ENCODE peak calls at places on chromosomes 12 and 14, in nine cellular contexts. One of them, this sample, is unnamed.

GRCh38 chr14:58705066-58705465 is 67.3 kb downstream of the DACT1 start:
- DNase-seq in effector memory CD4-positive, alpha-beta T cell: no peak
- DNase-seq in naive thymus-derived CD4-positive, alpha-beta T cell: no peak
- DNase-seq in GM23338: no peak
- DNase-seq in left ventricle myocardium inferior: peak; percentile 47
- DNase-seq in substantia nigra: no peak
- DNase-seq in IMR-90: no peak
- DNase-seq in SK-N-SH: peak; percentile 21
- DNase-seq in left lung: no peak
- DNase-seq in this sample: no peak

GRCh38 chr12:115404761-115405470 is 720.9 kb upstream of the TBX3 start:
- DNase-seq in effector memory CD4-positive, alpha-beta T cell: no peak
- DNase-seq in naive thymus-derived CD4-positive, alpha-beta T cell: no peak
- DNase-seq in GM23338: no peak
- DNase-seq in left ventricle myocardium inferior: no peak
- DNase-seq in substantia nigra: no peak
- DNase-seq in IMR-90: peak; percentile 92
- DNase-seq in SK-N-SH: no peak
- DNase-seq in left lung: no peak
- DNase-seq in this sample: no peak

GRCh38 chr12:62817556-62818271 is 117.2 kb downstream of the PPM1H start:
- DNase-seq in effector memory CD4-positive, alpha-beta T cell: no peak
- DNase-seq in naive thymus-derived CD4-positive, alpha-beta T cell: no peak
- DNase-seq in GM23338: no peak
- DNase-seq in left ventricle myocardium inferior: no peak
- DNase-seq in substantia nigra: no peak
- DNase-seq in IMR-90: peak; percentile 61
- DNase-seq in SK-N-SH: no peak
- DNase-seq in left lung: no peak
- DNase-seq in this sample: no peak

GRCh38 chr12:4274960-4275868 is 1.7 kb downstream of the CCND2 start:
- DNase-seq in effector memory CD4-positive, alpha-beta T cell: no peak
- DNase-seq in naive thymus-derived CD4-positive, alpha-beta T cell: peak; percentile 36
- DNase-seq in GM23338: peak; percentile 73
- DNase-seq in left ventricle myocardium inferior: no peak
- DNase-seq in substantia nigra: no peak
- DNase-seq in IMR-90: peak; percentile 13
- DNase-seq in SK-N-SH: no peak
- DNase-seq in left lung: no peak
- DNase-seq in this sample: peak; percentile 52

GRCh38 chr12:89840162-89840922 is 131.7 kb upstream of the ATP2B1 start:
- DNase-seq in effector memory CD4-positive, alpha-beta T cell: no peak
- DNase-seq in naive thymus-derived CD4-positive, alpha-beta T cell: no peak
- DNase-seq in GM23338: no peak
- DNase-seq in left ventricle myocardium inferior: no peak
- DNase-seq in substantia nigra: no peak
- DNase-seq in IMR-90: peak; percentile 51
- DNase-seq in SK-N-SH: no peak
- DNase-seq in left lung: no peak
- DNase-seq in this sample: no peak

GRCh38 chr12:124565071-124565491 is 2.3 kb downstream of the NCOR2 start:
- DNase-seq in effector memory CD4-positive, alpha-beta T cell: no peak
- DNase-seq in naive thymus-derived CD4-positive, alpha-beta T cell: no peak
- DNase-seq in GM23338: no peak
- DNase-seq in left ventricle myocardium inferior: no peak
- DNase-seq in substantia nigra: no peak
- DNase-seq in IMR-90: no peak
- DNase-seq in SK-N-SH: peak; percentile 53
- DNase-seq in left lung: no peak
- DNase-seq in this sample: peak; percentile 67

GRCh38 chr12:110010853-110011835 is 11.9 kb downstream of the ANKRD13A start:
- DNase-seq in effector memory CD4-positive, alpha-beta T cell: no peak
- DNase-seq in naive thymus-derived CD4-positive, alpha-beta T cell: no peak
- DNase-seq in GM23338: no peak
- DNase-seq in left ventricle myocardium inferior: no peak
- DNase-seq in substantia nigra: no peak
- DNase-seq in IMR-90: no peak
- DNase-seq in SK-N-SH: no peak
- DNase-seq in left lung: no peak
- DNase-seq in this sample: peak; percentile 45

GRCh38 chr14:54776361-54777001 is 126.1 kb downstream of the GCH1 start:
- DNase-seq in effector memory CD4-positive, alpha-beta T cell: no peak
- DNase-seq in naive thymus-derived CD4-positive, alpha-beta T cell: peak; percentile 26
- DNase-seq in GM23338: no peak
- DNase-seq in left ventricle myocardium inferior: peak; percentile 70
- DNase-seq in substantia nigra: no peak
- DNase-seq in IMR-90: peak; percentile 79
- DNase-seq in SK-N-SH: peak; percentile 33
- DNase-seq in left lung: peak; percentile 61
- DNase-seq in this sample: no peak

GRCh38 chr12:102399653-102400052 is 80.7 kb downstream of the IGF1 start:
- DNase-seq in effector memory CD4-positive, alpha-beta T cell: no peak
- DNase-seq in naive thymus-derived CD4-positive, alpha-beta T cell: no peak
- DNase-seq in GM23338: no peak
- DNase-seq in left ventricle myocardium inferior: no peak
- DNase-seq in substantia nigra: no peak
- DNase-seq in IMR-90: no peak
- DNase-seq in SK-N-SH: no peak
- DNase-seq in left lung: no peak
- DNase-seq in this sample: no peak

GRCh38 chr12:52229836-52230343 is 3.2 kb upstream of the KRT7 start:
- DNase-seq in effector memory CD4-positive, alpha-beta T cell: no peak
- DNase-seq in naive thymus-derived CD4-positive, alpha-beta T cell: no peak
- DNase-seq in GM23338: no peak
- DNase-seq in left ventricle myocardium inferior: no peak
- DNase-seq in substantia nigra: no peak
- DNase-seq in IMR-90: no peak
- DNase-seq in SK-N-SH: peak; percentile 8
- DNase-seq in left lung: no peak
- DNase-seq in this sample: no peak

GRCh38 chr12:52232233-52232915 is 669 bp upstream of the KRT7 start:
- DNase-seq in effector memory CD4-positive, alpha-beta T cell: no peak
- DNase-seq in naive thymus-derived CD4-positive, alpha-beta T cell: no peak
- DNase-seq in GM23338: peak; percentile 57
- DNase-seq in left ventricle myocardium inferior: no peak
- DNase-seq in substantia nigra: no peak
- DNase-seq in IMR-90: no peak
- DNase-seq in SK-N-SH: peak; percentile 17
- DNase-seq in left lung: no peak
- DNase-seq in this sample: no peak

GRCh38 chr12:52228931-52229330 is 4.1 kb upstream of the KRT7 start:
- DNase-seq in effector memory CD4-positive, alpha-beta T cell: no peak
- DNase-seq in naive thymus-derived CD4-positive, alpha-beta T cell: no peak
- DNase-seq in GM23338: no peak
- DNase-seq in left ventricle myocardium inferior: no peak
- DNase-seq in substantia nigra: no peak
- DNase-seq in IMR-90: no peak
- DNase-seq in SK-N-SH: no peak
- DNase-seq in left lung: no peak
- DNase-seq in this sample: no peak

GRCh38 chr12:52231305-52232232 is 1.5 kb upstream of the KRT7 start:
- DNase-seq in effector memory CD4-positive, alpha-beta T cell: no peak
- DNase-seq in naive thymus-derived CD4-positive, alpha-beta T cell: no peak
- DNase-seq in GM23338: no peak
- DNase-seq in left ventricle myocardium inferior: no peak
- DNase-seq in substantia nigra: no peak
- DNase-seq in IMR-90: no peak
- DNase-seq in SK-N-SH: peak; percentile 21
- DNase-seq in left lung: no peak
- DNase-seq in this sample: no peak

DNA sequence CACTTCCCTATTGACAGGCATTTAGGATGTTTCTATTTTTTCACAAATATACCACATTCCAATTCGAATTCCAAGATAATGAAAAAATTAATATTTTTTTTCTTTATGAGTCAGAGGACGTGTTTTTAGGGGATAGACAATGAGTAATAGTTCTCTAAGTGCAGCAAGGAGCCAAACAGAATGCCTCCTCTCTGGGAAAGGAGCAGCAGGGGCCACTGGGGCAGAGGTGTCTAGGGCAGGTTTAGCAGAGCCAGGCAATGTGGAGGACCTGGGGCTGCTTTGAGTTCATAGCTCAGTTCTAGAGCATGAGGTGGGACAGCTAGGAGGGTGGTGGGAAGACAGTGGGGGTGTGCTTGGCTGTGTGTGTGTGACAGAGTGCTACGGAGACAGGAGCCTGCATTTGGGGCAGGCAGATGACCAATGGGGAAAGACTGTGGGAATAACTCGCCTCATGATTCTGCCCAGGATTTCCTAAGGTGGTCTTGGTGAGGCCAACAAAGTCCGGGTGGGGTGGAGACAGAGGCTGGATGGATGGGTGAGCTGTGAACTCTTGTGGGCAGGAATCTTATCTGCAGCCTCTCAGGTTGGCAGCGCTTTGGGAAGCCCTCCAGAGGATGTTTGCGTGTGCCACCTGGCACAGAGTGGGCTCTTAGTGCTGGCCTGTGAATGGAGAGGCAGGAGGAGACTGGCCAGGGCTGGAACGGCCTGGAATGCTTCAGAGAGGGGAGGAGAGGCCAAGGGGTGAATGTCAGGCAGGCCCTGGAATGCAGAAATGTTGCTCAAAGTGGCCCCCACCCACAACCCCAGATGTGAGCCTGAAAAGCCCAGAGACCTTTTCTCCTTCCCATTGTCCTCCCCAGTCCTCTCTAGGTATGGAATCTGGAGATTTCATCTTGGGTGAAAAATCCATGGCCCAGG is 2.4 kb upstream of the KRT7 start:
- DNase-seq in effector memory CD4-positive, alpha-beta T cell: no peak
- DNase-seq in naive thymus-derived CD4-positive, alpha-beta T cell: no peak
- DNase-seq in GM23338: peak; percentile 56
- DNase-seq in left ventricle myocardium inferior: peak; percentile 42
- DNase-seq in substantia nigra: no peak
- DNase-seq in IMR-90: peak; percentile 68
- DNase-seq in SK-N-SH: peak; percentile 23
- DNase-seq in left lung: peak; percentile 81
- DNase-seq in this sample: no peak
- H3K27ac ChIP-seq in effector memory CD4-positive, alpha-beta T cell: no peak overlapping the region
- H3K27ac ChIP-seq in naive thymus-derived CD4-positive, alpha-beta T cell: no peak overlapping the region
- H3K27ac ChIP-seq in GM23338: no peak overlapping the region
- H3K27ac ChIP-seq in left ventricle myocardium inferior: no peak overlapping the region
- H3K27ac ChIP-seq in substantia nigra: no peak overlapping the region
- H3K27ac ChIP-seq in IMR-90: peak overlapping the region; percentile 90
- H3K27ac ChIP-seq in SK-N-SH: peak overlapping the region; percentile 1
- H3K27ac ChIP-seq in left lung: peak overlapping the region; percentile 64
- H3K27ac ChIP-seq in this sample: no peak overlapping the region

DNA sequence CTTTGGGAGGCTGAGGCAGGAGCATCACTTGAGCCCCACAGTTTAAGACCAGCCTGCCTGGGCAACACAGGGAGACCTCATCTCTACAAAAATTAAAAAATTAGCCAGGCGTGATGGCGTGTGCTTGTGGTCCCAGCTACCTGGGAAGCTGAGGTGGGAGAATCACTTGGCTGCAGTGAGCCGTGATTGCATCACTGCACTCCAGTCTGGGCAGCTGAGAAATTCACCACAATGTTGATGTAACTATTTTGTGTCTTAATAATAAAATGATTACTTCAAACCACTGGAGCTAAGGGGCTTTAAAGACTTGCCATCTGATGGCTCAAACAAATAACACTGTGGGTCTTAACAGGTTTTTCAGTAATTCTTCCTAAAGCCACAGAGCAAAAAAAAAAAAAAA is 10.8 kb downstream of the ERH start:
- DNase-seq in effector memory CD4-positive, alpha-beta T cell: no peak
- DNase-seq in naive thymus-derived CD4-positive, alpha-beta T cell: no peak
- DNase-seq in GM23338: no peak
- DNase-seq in left ventricle myocardium inferior: no peak
- DNase-seq in substantia nigra: no peak
- DNase-seq in IMR-90: peak; percentile 25
- DNase-seq in SK-N-SH: no peak
- DNase-seq in left lung: no peak
- DNase-seq in this sample: no peak
- H3K27ac ChIP-seq in effector memory CD4-positive, alpha-beta T cell: no peak overlapping the region
- H3K27ac ChIP-seq in naive thymus-derived CD4-positive, alpha-beta T cell: no peak overlapping the region
- H3K27ac ChIP-seq in GM23338: no peak overlapping the region
- H3K27ac ChIP-seq in left ventricle myocardium inferior: no peak overlapping the region
- H3K27ac ChIP-seq in substantia nigra: no peak overlapping the region
- H3K27ac ChIP-seq in IMR-90: no peak overlapping the region
- H3K27ac ChIP-seq in SK-N-SH: no peak overlapping the region
- H3K27ac ChIP-seq in left lung: no peak overlapping the region
- H3K27ac ChIP-seq in this sample: no peak overlapping the region

GRCh38 chr12:116639765-116640164 is 80.6 kb downstream of the MAP1LC3B2 start:
- DNase-seq in effector memory CD4-positive, alpha-beta T cell: no peak
- DNase-seq in naive thymus-derived CD4-positive, alpha-beta T cell: no peak
- DNase-seq in GM23338: no peak
- DNase-seq in left ventricle myocardium inferior: no peak
- DNase-seq in substantia nigra: no peak
- DNase-seq in IMR-90: no peak
- DNase-seq in SK-N-SH: no peak
- DNase-seq in left lung: no peak
- DNase-seq in this sample: no peak
- H3K27ac ChIP-seq in effector memory CD4-positive, alpha-beta T cell: no peak overlapping the region
- H3K27ac ChIP-seq in naive thymus-derived CD4-positive, alpha-beta T cell: no peak overlapping the region
- H3K27ac ChIP-seq in GM23338: no peak overlapping the region
- H3K27ac ChIP-seq in left ventricle myocardium inferior: no peak overlapping the region
- H3K27ac ChIP-seq in substantia nigra: no peak overlapping the region
- H3K27ac ChIP-seq in IMR-90: no peak overlapping the region
- H3K27ac ChIP-seq in SK-N-SH: no peak overlapping the region
- H3K27ac ChIP-seq in left lung: no peak overlapping the region
- H3K27ac ChIP-seq in this sample: no peak overlapping the region

GRCh38 chr12:121811434-121812319 is 7.9 kb downstream of the SETD1B start:
- DNase-seq in effector memory CD4-positive, alpha-beta T cell: peak; percentile 54
- DNase-seq in naive thymus-derived CD4-positive, alpha-beta T cell: peak; percentile 67
- DNase-seq in GM23338: peak; percentile 92
- DNase-seq in left ventricle myocardium inferior: peak; percentile 74
- DNase-seq in substantia nigra: no peak
- DNase-seq in IMR-90: peak; percentile 66
- DNase-seq in SK-N-SH: peak; percentile 96
- DNase-seq in left lung: peak; percentile 68
- DNase-seq in this sample: peak; percentile 80
- H3K27ac ChIP-seq in effector memory CD4-positive, alpha-beta T cell: peak overlapping the region; percentile 36
- H3K27ac ChIP-seq in naive thymus-derived CD4-positive, alpha-beta T cell: peak overlapping the region; percentile 63
- H3K27ac ChIP-seq in GM23338: peak overlapping the region; percentile 94
- H3K27ac ChIP-seq in left ventricle myocardium inferior: peak overlapping the region; percentile 77
- H3K27ac ChIP-seq in substantia nigra: peak overlapping the region; percentile 67
- H3K27ac ChIP-seq in IMR-90: peak overlapping the region; percentile 58
- H3K27ac ChIP-seq in SK-N-SH: peak overlapping the region; percentile 74
- H3K27ac ChIP-seq in left lung: peak overlapping the region; percentile 80
- H3K27ac ChIP-seq in this sample: peak overlapping the region; percentile 59

GRCh38 chr12:132106921-132107320 is 37.2 kb downstream of the DDX51 start:
- DNase-seq in effector memory CD4-positive, alpha-beta T cell: no peak
- DNase-seq in naive thymus-derived CD4-positive, alpha-beta T cell: no peak
- DNase-seq in GM23338: no peak
- DNase-seq in left ventricle myocardium inferior: no peak
- DNase-seq in substantia nigra: no peak
- DNase-seq in IMR-90: peak; percentile 59
- DNase-seq in SK-N-SH: no peak
- DNase-seq in left lung: no peak
- DNase-seq in this sample: no peak
- H3K27ac ChIP-seq in effector memory CD4-positive, alpha-beta T cell: no peak overlapping the region
- H3K27ac ChIP-seq in naive thymus-derived CD4-positive, alpha-beta T cell: no peak overlapping the region
- H3K27ac ChIP-seq in GM23338: no peak overlapping the region
- H3K27ac ChIP-seq in left ventricle myocardium inferior: no peak overlapping the region
- H3K27ac ChIP-seq in substantia nigra: no peak overlapping the region
- H3K27ac ChIP-seq in IMR-90: no peak overlapping the region
- H3K27ac ChIP-seq in SK-N-SH: no peak overlapping the region
- H3K27ac ChIP-seq in left lung: no peak overlapping the region
- H3K27ac ChIP-seq in this sample: no peak overlapping the region